ENCODE peak calls at places on chromosomes 5 and 9, in seven cellular contexts. One of them, this sample, is unnamed.

GRCh38 chr9:18848657-18849056 is 184.4 kb downstream of the SAXO1 start:
- DNase-seq in IMR-90: no peak
- DNase-seq in HepG2: no peak
- DNase-seq in upper lobe of left lung: no peak
- DNase-seq in adrenal gland: no peak
- DNase-seq in body of pancreas: no peak
- DNase-seq in stomach: no peak
- DNase-seq in this sample: no peak

GRCh38 chr5:181086410-181087229 is 44.3 kb downstream of the OR2V1 start:
- DNase-seq in IMR-90: no peak
- DNase-seq in HepG2: peak; percentile 9
- DNase-seq in upper lobe of left lung: no peak
- DNase-seq in adrenal gland: no peak
- DNase-seq in body of pancreas: no peak
- DNase-seq in stomach: no peak
- DNase-seq in this sample: no peak

GRCh38 chr5:9715891-9716335 is 85.8 kb upstream of the TAS2R1 start:
- DNase-seq in IMR-90: peak; percentile 86
- DNase-seq in HepG2: no peak
- DNase-seq in upper lobe of left lung: no peak
- DNase-seq in adrenal gland: no peak
- DNase-seq in body of pancreas: no peak
- DNase-seq in stomach: no peak
- DNase-seq in this sample: no peak

GRCh38 chr9:127559247-127559680 is 52.8 kb upstream of the STXBP1 start:
- DNase-seq in IMR-90: no peak
- DNase-seq in HepG2: no peak
- DNase-seq in upper lobe of left lung: no peak
- DNase-seq in adrenal gland: no peak
- DNase-seq in body of pancreas: no peak
- DNase-seq in stomach: no peak
- DNase-seq in this sample: no peak

GRCh38 chr5:160475864-160476438 is 54.3 kb downstream of the PTTG1 start:
- DNase-seq in IMR-90: no peak
- DNase-seq in HepG2: peak; percentile 96
- DNase-seq in upper lobe of left lung: no peak
- DNase-seq in adrenal gland: no peak
- DNase-seq in body of pancreas: no peak
- DNase-seq in stomach: no peak
- DNase-seq in this sample: no peak

GRCh38 chr5:34833090-34833489 is 5.9 kb upstream of the TTC23L start:
- DNase-seq in IMR-90: no peak
- DNase-seq in HepG2: no peak
- DNase-seq in upper lobe of left lung: no peak
- DNase-seq in adrenal gland: no peak
- DNase-seq in body of pancreas: no peak
- DNase-seq in stomach: no peak
- DNase-seq in this sample: no peak

GRCh38 chr5:41112486-41113455 is 41.6 kb upstream of the MROH2B start:
- DNase-seq in IMR-90: peak; percentile 86
- DNase-seq in HepG2: no peak
- DNase-seq in upper lobe of left lung: no peak
- DNase-seq in adrenal gland: no peak
- DNase-seq in body of pancreas: no peak
- DNase-seq in stomach: no peak
- DNase-seq in this sample: no peak

GRCh38 chr5:38845555-38846378 is at the start of gene OSMR:
- DNase-seq in IMR-90: peak; percentile 98
- DNase-seq in HepG2: peak; percentile 84
- DNase-seq in upper lobe of left lung: peak; percentile 96
- DNase-seq in adrenal gland: peak; percentile 98
- DNase-seq in body of pancreas: peak; percentile 94
- DNase-seq in stomach: peak; percentile 79
- DNase-seq in this sample: peak; percentile 81

GRCh38 chr5:115549154-115549553 is 4.6 kb upstream of the FEM1C start:
- DNase-seq in IMR-90: peak; percentile 19
- DNase-seq in HepG2: peak; percentile 45
- DNase-seq in upper lobe of left lung: no peak
- DNase-seq in adrenal gland: no peak
- DNase-seq in body of pancreas: no peak
- DNase-seq in stomach: no peak
- DNase-seq in this sample: no peak

GRCh38 chr5:88889165-88890069 is 6.4 kb upstream of the MEF2C start:
- DNase-seq in IMR-90: peak; percentile 13
- DNase-seq in HepG2: no peak
- DNase-seq in upper lobe of left lung: peak; percentile 92
- DNase-seq in adrenal gland: peak; percentile 66
- DNase-seq in body of pancreas: peak; percentile 30
- DNase-seq in stomach: no peak
- DNase-seq in this sample: peak; percentile 23

GRCh38 chr5:153565822-153566221 is 75.4 kb downstream of the GRIA1 start:
- DNase-seq in IMR-90: peak; percentile 76
- DNase-seq in HepG2: no peak
- DNase-seq in upper lobe of left lung: no peak
- DNase-seq in adrenal gland: no peak
- DNase-seq in body of pancreas: no peak
- DNase-seq in stomach: no peak
- DNase-seq in this sample: no peak

GRCh38 chr5:96823900-96824351 is 16.2 kb upstream of the ERAP1 start:
- DNase-seq in IMR-90: peak; percentile 87
- DNase-seq in HepG2: peak; percentile 25
- DNase-seq in upper lobe of left lung: no peak
- DNase-seq in adrenal gland: peak; percentile 46
- DNase-seq in body of pancreas: no peak
- DNase-seq in stomach: no peak
- DNase-seq in this sample: no peak

GRCh38 chr5:150642567-150642927 is 2.1 kb downstream of the SYNPO start:
- DNase-seq in IMR-90: peak; percentile 88
- DNase-seq in HepG2: peak; percentile 63
- DNase-seq in upper lobe of left lung: no peak
- DNase-seq in adrenal gland: peak; percentile 89
- DNase-seq in body of pancreas: peak; percentile 80
- DNase-seq in stomach: peak; percentile 77
- DNase-seq in this sample: peak; percentile 76

GRCh38 chr9:38229830-38230155 is 160.8 kb upstream of the SHB start:
- DNase-seq in IMR-90: no peak
- DNase-seq in HepG2: no peak
- DNase-seq in upper lobe of left lung: no peak
- DNase-seq in adrenal gland: no peak
- DNase-seq in body of pancreas: no peak
- DNase-seq in stomach: no peak
- DNase-seq in this sample: no peak

GRCh38 chr9:71766663-71767062 is 1.6 kb downstream of the CEMIP2 start:
- DNase-seq in IMR-90: no peak
- DNase-seq in HepG2: peak; percentile 87
- DNase-seq in upper lobe of left lung: no peak
- DNase-seq in adrenal gland: no peak
- DNase-seq in body of pancreas: peak; percentile 22
- DNase-seq in stomach: no peak
- DNase-seq in this sample: no peak

GRCh38 chr5:146993876-146994530 is 115.4 kb upstream of the PPP2R2B start:
- DNase-seq in IMR-90: no peak
- DNase-seq in HepG2: no peak
- DNase-seq in upper lobe of left lung: no peak
- DNase-seq in adrenal gland: peak; percentile 32
- DNase-seq in body of pancreas: no peak
- DNase-seq in stomach: no peak
- DNase-seq in this sample: no peak

GRCh38 chr9:130934702-130935659 is 4.1 kb downstream of the FIBCD1 start:
- DNase-seq in IMR-90: no peak
- DNase-seq in HepG2: peak; percentile 70
- DNase-seq in upper lobe of left lung: no peak
- DNase-seq in adrenal gland: peak; percentile 89
- DNase-seq in body of pancreas: no peak
- DNase-seq in stomach: no peak
- DNase-seq in this sample: no peak

DNA sequence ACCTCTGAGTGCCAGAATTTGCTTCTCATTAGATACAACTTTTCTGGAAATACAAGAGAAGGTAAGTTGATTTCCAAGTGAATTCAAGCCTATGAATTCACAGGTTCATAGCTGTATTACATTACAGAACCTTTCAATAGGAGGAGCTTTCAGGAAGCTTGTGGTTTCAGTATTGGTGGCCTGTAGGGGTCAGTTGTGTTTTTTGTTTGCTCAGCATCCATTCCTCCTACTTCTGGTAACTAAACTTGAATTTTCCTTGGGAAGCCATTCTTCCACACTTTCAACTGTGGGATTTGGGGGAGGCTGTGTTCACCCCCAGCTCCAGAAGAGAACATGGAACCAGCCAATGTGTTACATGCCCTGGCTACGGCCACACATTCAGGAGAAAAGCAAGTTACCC is 5.6 kb upstream of the CYSTM1 start:
- DNase-seq in IMR-90: no peak
- DNase-seq in HepG2: no peak
- DNase-seq in upper lobe of left lung: no peak
- DNase-seq in adrenal gland: no peak
- DNase-seq in body of pancreas: no peak
- DNase-seq in stomach: no peak
- DNase-seq in this sample: no peak
- TF ChIP-seq POLR2A in IMR-90: no peak
- TF ChIP-seq POLR2A in HepG2: no peak
- TF ChIP-seq POLR2A in upper lobe of left lung: no peak
- TF ChIP-seq POLR2A in adrenal gland: no peak
- TF ChIP-seq POLR2A in body of pancreas: no peak
- TF ChIP-seq POLR2A in stomach: no peak
- TF ChIP-seq POLR2A in this sample: no peak

GRCh38 chr5:31755299-31756053 is 116.5 kb downstream of the PDZD2 start:
- DNase-seq in IMR-90: no peak
- DNase-seq in HepG2: no peak
- DNase-seq in upper lobe of left lung: no peak
- DNase-seq in adrenal gland: no peak
- DNase-seq in body of pancreas: no peak
- DNase-seq in stomach: no peak
- DNase-seq in this sample: no peak

GRCh38 chr5:31758803-31759425 is 120.0 kb downstream of the PDZD2 start:
- DNase-seq in IMR-90: no peak
- DNase-seq in HepG2: no peak
- DNase-seq in upper lobe of left lung: no peak
- DNase-seq in adrenal gland: no peak
- DNase-seq in body of pancreas: no peak
- DNase-seq in stomach: no peak
- DNase-seq in this sample: no peak

GRCh38 chr5:31753700-31754461 is 115.0 kb downstream of the PDZD2 start:
- DNase-seq in IMR-90: no peak
- DNase-seq in HepG2: no peak
- DNase-seq in upper lobe of left lung: no peak
- DNase-seq in adrenal gland: no peak
- DNase-seq in body of pancreas: no peak
- DNase-seq in stomach: no peak
- DNase-seq in this sample: no peak

GRCh38 chr5:31759925-31760324 is 121.0 kb downstream of the PDZD2 start:
- DNase-seq in IMR-90: no peak
- DNase-seq in HepG2: no peak
- DNase-seq in upper lobe of left lung: no peak
- DNase-seq in adrenal gland: no peak
- DNase-seq in body of pancreas: no peak
- DNase-seq in stomach: no peak
- DNase-seq in this sample: no peak

DNA sequence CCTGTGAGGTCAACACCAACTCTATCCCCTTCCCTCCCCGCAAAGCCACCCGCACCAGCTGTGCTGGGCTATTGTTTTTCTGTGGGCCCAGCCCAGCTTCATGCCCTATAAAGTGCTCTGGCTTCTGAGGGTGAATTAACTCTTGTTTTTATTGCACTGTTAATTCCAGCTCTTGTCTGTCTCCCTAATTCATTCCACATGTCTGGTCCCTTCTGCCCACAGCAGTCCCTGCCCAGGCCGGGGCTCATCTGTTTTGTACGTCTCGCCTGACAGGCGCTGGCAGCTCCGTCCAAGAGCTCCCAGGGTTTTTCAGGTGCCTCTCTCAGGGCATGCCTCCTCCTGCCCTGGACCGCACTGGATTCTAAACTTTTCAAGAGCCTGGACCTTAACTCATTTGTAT is 118.9 kb downstream of the PDZD2 start:
- DNase-seq in IMR-90: no peak
- DNase-seq in HepG2: no peak
- DNase-seq in upper lobe of left lung: no peak
- DNase-seq in adrenal gland: no peak
- DNase-seq in body of pancreas: no peak
- DNase-seq in stomach: no peak
- DNase-seq in this sample: no peak
- H3K27me3 ChIP-seq in IMR-90: peaks cover 16% of the 10 kb centered on the region
- H3K27me3 ChIP-seq in HepG2: peaks cover 1% of the 10 kb centered on the region
- H3K27me3 ChIP-seq in upper lobe of left lung: no peaks in the 10 kb centered on the region
- H3K27me3 ChIP-seq in adrenal gland: no peaks in the 10 kb centered on the region
- H3K27me3 ChIP-seq in body of pancreas: no peaks in the 10 kb centered on the region
- H3K27me3 ChIP-seq in stomach: no peaks in the 10 kb centered on the region
- H3K27me3 ChIP-seq in this sample: no peaks in the 10 kb centered on the region

DNA sequence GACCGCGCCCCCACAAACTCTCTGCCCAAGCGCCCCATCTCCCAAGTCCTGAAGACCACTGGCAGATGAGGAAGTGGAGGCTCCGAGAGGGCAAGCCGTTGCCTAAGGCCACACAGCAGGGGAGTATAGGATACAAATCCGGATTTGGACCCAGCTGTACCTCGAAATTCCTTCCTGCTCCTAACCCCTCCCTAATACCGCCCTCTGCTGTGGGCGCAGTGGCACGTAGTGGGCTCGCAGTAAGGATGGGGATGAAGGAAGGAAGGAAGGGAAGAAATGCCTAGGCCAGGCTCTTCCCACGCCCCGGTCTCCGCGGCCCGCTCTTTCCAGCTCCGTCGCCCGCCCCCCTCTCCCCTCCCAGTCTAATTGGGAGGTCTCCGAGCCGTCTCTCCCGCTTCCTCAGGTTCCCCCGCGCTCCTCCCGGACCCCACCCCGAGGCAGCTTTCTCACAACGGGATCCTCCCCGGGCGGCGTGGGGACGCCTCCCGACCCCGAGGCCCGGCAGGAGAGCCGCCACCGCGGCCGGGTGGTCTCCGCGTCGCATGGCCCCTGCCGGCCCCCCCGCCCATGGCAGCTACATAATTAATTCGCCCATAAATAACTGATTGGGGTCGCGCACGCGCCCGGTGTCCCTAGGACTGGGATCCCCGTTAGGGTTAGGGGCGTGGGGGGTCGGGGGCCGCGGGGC is 138.9 kb downstream of the C9orf50 start:
- DNase-seq in IMR-90: no peak
- DNase-seq in HepG2: no peak
- DNase-seq in upper lobe of left lung: peak; percentile 87
- DNase-seq in adrenal gland: no peak
- DNase-seq in body of pancreas: no peak
- DNase-seq in stomach: no peak
- DNase-seq in this sample: no peak
- TF ChIP-seq CTCF in IMR-90: peak; percentile 34
- TF ChIP-seq CTCF in HepG2: no peak
- TF ChIP-seq CTCF in upper lobe of left lung: no peak
- TF ChIP-seq CTCF in adrenal gland: no peak
- TF ChIP-seq CTCF in body of pancreas: no peak
- TF ChIP-seq CTCF in stomach: no peak
- TF ChIP-seq CTCF in this sample: peak; percentile 11

GRCh38 chr5:77066191-77066590 is 20.9 kb downstream of the ZBED3 start:
- DNase-seq in IMR-90: no peak
- DNase-seq in HepG2: no peak
- DNase-seq in upper lobe of left lung: no peak
- DNase-seq in adrenal gland: no peak
- DNase-seq in body of pancreas: no peak
- DNase-seq in stomach: no peak
- DNase-seq in this sample: no peak
- TF ChIP-seq POLR2A in IMR-90: no peak
- TF ChIP-seq POLR2A in HepG2: no peak
- TF ChIP-seq POLR2A in upper lobe of left lung: no peak
- TF ChIP-seq POLR2A in adrenal gland: no peak
- TF ChIP-seq POLR2A in body of pancreas: no peak
- TF ChIP-seq POLR2A in stomach: no peak
- TF ChIP-seq POLR2A in this sample: no peak

This sample was measured in tibial nerve.